ENCODE peak calls at places on chromosomes 13 and 19, in four cellular contexts. One of them, this sample, is unnamed.
A peak's percentile ranks its signal among the peaks of the same experiment; 100 is the strongest.

GRCh38 chr13:19763618-19764017 is 19.1 kb downstream of the PSPC1 start:
- DNase-seq in HL-60: no peak
- DNase-seq in K562: no peak
- DNase-seq in GM12878: no peak
- DNase-seq in this sample: no peak

GRCh38 chr13:72290962-72291681 is 424.1 kb upstream of the DACH1 start:
- DNase-seq in GM12878: no peak
- DNase-seq in HL-60: no peak
- DNase-seq in K562: no peak
- DNase-seq in this sample: no peak

GRCh38 chr13:100887729-100888151 is 213.1 kb upstream of the TMTC4 start:
- DNase-seq in K562: no peak
- DNase-seq in HL-60: no peak
- DNase-seq in GM12878: no peak
- DNase-seq in this sample: no peak

GRCh38 chr13:43472344-43472743 is 314.4 kb downstream of the ENOX1 start:
- DNase-seq in K562: no peak
- DNase-seq in HL-60: no peak
- DNase-seq in GM12878: no peak
- DNase-seq in this sample: no peak

GRCh38 chr19:49196527-49197240 is 39.1 kb downstream of the TRPM4 start:
- DNase-seq in HL-60: no peak
- DNase-seq in GM12878: no peak
- DNase-seq in K562: no peak
- DNase-seq in this sample: no peak

GRCh38 chr13:74325106-74325505 is 190.9 kb upstream of the KLF12 start:
- DNase-seq in HL-60: no peak
- DNase-seq in GM12878: no peak
- DNase-seq in K562: no peak
- DNase-seq in this sample: no peak

GRCh38 chr19:720691-721160 is 12.0 kb downstream of the PALM start:
- DNase-seq in GM12878: no peak
- DNase-seq in HL-60: no peak
- DNase-seq in K562: no peak
- DNase-seq in this sample: no peak

GRCh38 chr19:42288881-42289555 is 12.9 kb upstream of the PRR19 start:
- DNase-seq in GM12878: no peak
- DNase-seq in HL-60: no peak
- DNase-seq in K562: no peak
- DNase-seq in this sample: no peak

GRCh38 chr19:57302020-57302465 is 18.2 kb upstream of the ZNF543 start:
- DNase-seq in HL-60: no peak
- DNase-seq in K562: no peak
- DNase-seq in GM12878: no peak
- DNase-seq in this sample: no peak

GRCh38 chr13:32001392-32001768 is 30.2 kb upstream of the FRY start:
- DNase-seq in GM12878: no peak
- DNase-seq in K562: peak; percentile 20
- DNase-seq in HL-60: peak; percentile 58
- DNase-seq in this sample: peak; percentile 54

GRCh38 chr19:32930567-32930966 is 41.2 kb downstream of the CEP89 start:
- DNase-seq in K562: no peak
- DNase-seq in GM12878: no peak
- DNase-seq in HL-60: no peak
- DNase-seq in this sample: no peak

GRCh38 chr19:45733160-45733810 is at the start of gene MEIOSIN:
- DNase-seq in GM12878: no peak
- DNase-seq in HL-60: no peak
- DNase-seq in K562: no peak
- DNase-seq in this sample: no peak

GRCh38 chr19:45729774-45730388 is 815 bp downstream of the FBXO46 start:
- DNase-seq in GM12878: peak; percentile 51
- DNase-seq in HL-60: no peak
- DNase-seq in K562: no peak
- DNase-seq in this sample: no peak

DNA sequence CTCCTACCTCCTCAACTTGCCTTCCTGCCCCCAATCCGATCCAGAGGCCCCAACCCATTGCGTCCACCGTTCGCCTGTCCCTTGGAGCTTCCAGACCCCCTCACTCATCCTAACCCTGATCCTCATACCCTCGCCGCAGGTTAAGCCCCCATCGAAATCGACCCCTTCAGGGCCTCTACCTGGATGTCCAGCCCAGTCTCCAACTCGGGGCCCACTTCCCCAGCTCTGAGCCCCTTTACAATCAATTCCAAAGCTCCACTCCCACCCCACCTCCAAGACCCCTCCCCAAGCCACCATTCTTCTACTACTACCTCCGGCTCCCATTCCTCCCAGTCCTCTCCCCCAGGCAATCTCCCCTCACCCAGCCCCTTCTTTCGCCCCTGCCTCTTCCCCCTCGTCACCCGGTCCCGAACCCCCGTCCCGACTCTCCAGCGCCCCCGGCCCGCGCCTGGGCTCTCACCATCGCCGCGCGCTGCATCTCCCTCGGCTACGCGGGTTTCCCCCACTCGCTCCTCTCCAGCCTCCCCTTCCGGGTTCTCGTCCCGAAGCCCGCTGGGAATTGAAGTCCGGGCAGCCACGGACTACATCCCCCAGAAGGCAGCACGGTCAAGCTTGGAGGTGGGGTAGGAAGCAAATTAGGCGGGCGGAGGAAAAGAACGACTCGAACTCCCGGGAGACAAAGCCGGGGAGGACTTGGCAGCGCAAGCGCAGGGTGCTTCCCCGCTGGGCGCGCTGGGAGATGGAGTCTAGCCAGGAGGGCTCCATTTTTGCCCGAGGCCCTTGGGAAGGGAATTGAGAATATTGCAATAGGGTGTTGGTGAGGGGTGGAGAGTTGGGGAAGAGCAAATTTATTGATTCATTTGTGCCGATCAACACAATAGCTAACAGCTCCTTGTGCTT is at the start of gene FBXO46:
- DNase-seq in K562: peak; percentile 98
- DNase-seq in HL-60: peak; percentile 97
- DNase-seq in GM12878: peak; percentile 96
- DNase-seq in this sample: peak; percentile 95
- TF ChIP-seq POLR2AphosphoS5 in K562: peak; percentile 86
- TF ChIP-seq POLR2AphosphoS5 in HL-60: peak; percentile 89
- TF ChIP-seq POLR2AphosphoS5 in GM12878: no peak
- TF ChIP-seq POLR2AphosphoS5 in this sample: peak; percentile 77

GRCh38 chr19:14558370-14559066 is 13.3 kb downstream of the NDUFB7 start:
- DNase-seq in GM12878: no peak
- DNase-seq in K562: no peak
- DNase-seq in HL-60: no peak
- DNase-seq in this sample: no peak

GRCh38 chr19:14554382-14554812 is 17.5 kb downstream of the NDUFB7 start:
- DNase-seq in K562: no peak
- DNase-seq in GM12878: no peak
- DNase-seq in HL-60: no peak
- DNase-seq in this sample: no peak

GRCh38 chr19:14553939-14554243 is 18.0 kb downstream of the NDUFB7 start:
- DNase-seq in HL-60: no peak
- DNase-seq in GM12878: no peak
- DNase-seq in K562: no peak
- DNase-seq in this sample: no peak

GRCh38 chr19:14555918-14556661 is 15.8 kb downstream of the NDUFB7 start:
- DNase-seq in K562: no peak
- DNase-seq in HL-60: no peak
- DNase-seq in GM12878: no peak
- DNase-seq in this sample: no peak

DNA sequence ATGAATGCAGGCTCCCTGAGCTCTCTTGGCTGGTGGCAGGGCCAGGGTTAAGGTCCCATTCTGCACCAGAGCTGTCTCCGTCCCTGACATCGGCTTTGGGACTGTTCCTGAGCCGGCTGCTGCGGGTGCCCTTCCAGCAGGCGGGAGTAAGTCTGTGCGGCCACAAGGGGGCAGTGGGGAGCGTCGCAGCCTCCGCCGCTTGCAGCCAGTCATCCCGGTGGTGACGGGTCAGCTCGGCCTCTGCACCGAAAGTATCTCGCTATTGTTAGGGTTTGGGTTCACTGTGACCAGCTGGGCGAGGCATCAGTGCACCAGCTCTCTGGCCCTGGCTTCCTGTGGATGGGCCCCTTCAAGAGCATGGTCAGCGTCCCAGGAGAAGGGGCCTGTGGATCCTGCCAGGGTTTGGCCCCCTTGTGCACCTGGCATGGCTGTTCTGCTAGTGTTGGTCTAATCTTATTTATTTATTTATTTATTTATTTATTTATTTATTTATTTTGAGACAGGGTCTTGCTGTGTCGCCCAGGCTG is 15.1 kb downstream of the NDUFB7 start:
- DNase-seq in HL-60: peak; percentile 65
- DNase-seq in K562: peak; percentile 88
- DNase-seq in GM12878: no peak
- DNase-seq in this sample: peak; percentile 94
- TF ChIP-seq SPI1 in HL-60: no peak
- TF ChIP-seq SPI1 in K562: no peak
- TF ChIP-seq SPI1 in GM12878: no peak
- TF ChIP-seq SPI1 in this sample: no peak

DNA sequence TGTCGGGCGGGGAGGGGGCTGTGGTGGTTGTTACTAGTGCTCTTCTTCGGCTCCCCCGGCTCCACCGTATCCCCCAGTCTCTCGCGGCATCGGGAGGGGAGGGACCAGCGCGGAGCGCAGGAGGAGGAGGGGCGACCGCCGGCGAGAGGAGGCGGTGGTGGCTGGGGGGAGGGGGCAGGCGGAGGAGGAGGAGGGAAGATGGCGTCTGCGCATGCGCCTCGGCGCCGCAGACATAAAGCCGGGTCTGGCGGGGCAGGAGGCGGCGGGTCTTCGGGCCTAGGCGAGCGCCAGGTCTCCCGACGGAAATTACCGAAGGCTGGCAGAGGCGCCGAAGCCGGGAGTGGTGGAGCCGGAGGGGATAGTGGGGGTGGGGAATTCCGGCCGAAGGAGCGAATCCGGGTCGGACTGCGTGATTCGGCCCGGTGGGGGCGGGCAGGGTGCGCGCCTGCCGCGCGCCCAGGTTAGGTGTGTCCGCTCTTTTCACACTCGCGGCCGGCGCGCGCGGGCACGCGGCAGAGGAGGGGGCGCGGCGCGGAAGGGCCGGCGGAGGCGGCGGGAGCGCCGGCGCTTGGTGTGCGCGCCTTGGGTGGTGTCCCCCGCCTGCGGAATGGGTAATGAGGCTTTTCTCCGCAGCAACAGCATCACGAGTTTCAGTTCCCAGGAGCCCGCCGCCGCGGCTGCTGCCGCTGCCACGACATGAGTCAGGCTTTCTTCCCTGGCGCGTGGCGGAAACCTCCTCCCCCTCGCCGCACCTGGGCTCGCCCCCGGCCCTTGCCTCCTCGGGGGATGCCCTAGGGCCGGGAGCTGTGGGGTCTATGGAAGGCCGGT is 1.3 kb upstream of the TSC22D1 start:
- DNase-seq in GM12878: peak; percentile 45
- DNase-seq in HL-60: peak; percentile 68
- DNase-seq in K562: peak; percentile 95
- DNase-seq in this sample: peak; percentile 85
- TF ChIP-seq POLR2AphosphoS5 in GM12878: peak; percentile 36
- TF ChIP-seq POLR2AphosphoS5 in HL-60: no peak
- TF ChIP-seq POLR2AphosphoS5 in K562: no peak
- TF ChIP-seq POLR2AphosphoS5 in this sample: no peak

GRCh38 chr19:18274776-18275356 is 614 bp upstream of the IQCN start:
- DNase-seq in GM12878: no peak
- DNase-seq in HL-60: peak; percentile 77
- DNase-seq in K562: peak; percentile 87
- DNase-seq in this sample: no peak
- TF ChIP-seq SPI1 in GM12878: no peak
- TF ChIP-seq SPI1 in HL-60: peak; percentile 81
- TF ChIP-seq SPI1 in K562: peak; percentile 94
- TF ChIP-seq SPI1 in this sample: no peak

DNA sequence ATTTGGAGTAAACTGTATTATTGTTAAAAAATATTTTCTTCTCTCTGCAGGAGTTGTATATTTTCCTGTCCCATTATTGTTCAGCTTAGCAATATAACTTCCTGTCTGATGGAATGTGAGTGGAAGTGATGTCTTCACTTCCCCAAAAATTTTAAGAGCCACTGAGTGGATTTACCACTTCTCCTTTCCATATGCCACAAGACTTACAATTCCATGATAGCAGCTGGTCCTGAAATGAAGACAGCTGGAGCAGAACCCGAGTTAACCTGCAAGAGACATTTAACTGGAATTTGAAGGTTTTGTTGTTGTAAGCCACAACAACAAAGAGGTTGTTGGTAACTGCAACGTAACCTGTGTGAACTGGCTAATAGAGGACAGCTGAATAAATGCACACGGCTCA is 23.4 kb upstream of the TBC1D4 start:
- DNase-seq in K562: no peak
- DNase-seq in HL-60: peak; percentile 57
- DNase-seq in GM12878: no peak
- DNase-seq in this sample: no peak
- TF ChIP-seq POLR2AphosphoS5 in K562: no peak
- TF ChIP-seq POLR2AphosphoS5 in HL-60: peak; percentile 92
- TF ChIP-seq POLR2AphosphoS5 in GM12878: no peak
- TF ChIP-seq POLR2AphosphoS5 in this sample: no peak

DNA sequence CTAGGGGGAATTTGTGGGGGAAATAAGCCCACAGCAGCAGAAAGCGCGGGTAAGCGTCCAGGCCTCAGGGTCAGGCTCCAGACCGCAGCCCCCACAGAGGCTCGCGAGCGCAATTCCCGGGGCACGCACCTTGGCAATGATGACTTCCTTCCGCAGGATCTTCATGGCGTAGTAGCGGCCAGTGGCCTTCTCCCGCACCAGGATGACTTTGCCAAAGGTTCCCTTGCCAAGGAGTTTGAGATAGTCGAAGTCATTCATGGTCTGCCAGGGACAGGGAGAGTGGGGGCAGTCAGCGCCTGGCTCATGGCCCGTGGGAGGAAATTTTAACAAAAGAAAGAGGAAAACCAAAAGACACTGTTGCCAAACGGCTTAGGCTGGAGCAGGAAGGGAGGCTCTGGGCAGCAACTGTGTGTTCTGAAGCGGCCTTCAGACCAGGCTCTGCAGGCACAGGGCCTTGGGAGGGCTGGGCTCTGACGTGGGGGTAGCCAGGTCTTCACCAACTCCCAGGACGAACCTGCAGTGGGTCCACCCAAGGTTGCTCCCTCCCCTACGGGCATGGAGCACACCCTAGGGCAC is 15.4 kb upstream of the CCNP start:
- DNase-seq in K562: no peak
- DNase-seq in HL-60: no peak
- DNase-seq in GM12878: no peak
- DNase-seq in this sample: no peak
- TF ChIP-seq SPI1 in K562: no peak
- TF ChIP-seq SPI1 in HL-60: no peak
- TF ChIP-seq SPI1 in GM12878: no peak
- TF ChIP-seq SPI1 in this sample: no peak

GRCh38 chr19:2477141-2477710 is 1.3 kb downstream of the GADD45B start:
- DNase-seq in HL-60: no peak
- DNase-seq in GM12878: no peak
- DNase-seq in K562: no peak
- DNase-seq in this sample: no peak
- TF ChIP-seq POLR2AphosphoS5 in HL-60: peak; percentile 23
- TF ChIP-seq POLR2AphosphoS5 in GM12878: peak; percentile 2
- TF ChIP-seq POLR2AphosphoS5 in K562: no peak
- TF ChIP-seq POLR2AphosphoS5 in this sample: no peak

GRCh38 chr13:109586509-109587346 is 199.7 kb downstream of the IRS2 start:
- DNase-seq in K562: no peak
- DNase-seq in HL-60: no peak
- DNase-seq in GM12878: no peak
- DNase-seq in this sample: no peak
- TF ChIP-seq SPI1 in K562: no peak
- TF ChIP-seq SPI1 in HL-60: no peak
- TF ChIP-seq SPI1 in GM12878: no peak
- TF ChIP-seq SPI1 in this sample: no peak

This sample was measured in GM12891.